ENCODE peak calls at places on chromosomes 13 and 19, in ten cellular contexts. G is stimulated activated CD8-positive, alpha-beta memory T cell treated with anti-CD3 and anti-CD28 coated beads, Interleukin-12 subunit alpha, Interleukin-12 subunit beta, amount 100 ng/mL, for 1 hour; D is body of pancreas; N is amniotic stem cell; L is skeletal muscle cell; E is T-cell; V is dorsolateral prefrontal cortex; B is activated naive CD4-positive, alpha-beta T cell treated with anti-CD3 and anti-CD28 coated beads for 36 hours; K is RWPE1; S is fibroblast of the aortic adventitia. H is an unnamed sample.

GRCh38 chr13:105465251-105465650 is 1070.2 kb downstream of the EFNB2 start:
- DNase-seq in G (no peak), D (no peak), N (no peak), L (no peak), E (no peak), V (no peak), B (no peak), K (peak), S (no peak), H (no peak)

GRCh38 chr13:21079761-21080730 is 18.7 kb upstream of the LATS2 start:
- DNase-seq in G (no peak), D (peak), N (peak), L (peak), E (no peak), V (no peak), B (no peak), K (peak), S (peak), H (no peak)

GRCh38 chr13:23778879-23779278 is 110.3 kb downstream of the MIPEP start:
- DNase-seq in G (no peak), D (no peak), N (no peak), L (peak), E (no peak), V (no peak), B (no peak), K (no peak), S (no peak), H (no peak)

GRCh38 chr13:28100149-28101121 is at the start of gene FLT3:
- DNase-seq in G (no peak), D (peak), N (no peak), L (no peak), E (peak), V (no peak), B (peak), K (peak), S (peak), H (peak)

GRCh38 chr19:28578786-28579505 is 634.0 kb downstream of the UQCRFS1 start:
- DNase-seq in G (no peak), D (no peak), N (no peak), L (no peak), E (no peak), V (no peak), B (no peak), K (no peak), S (no peak), H (no peak)

GRCh38 chr19:5559804-5560133 is 8.0 kb downstream of the TINCR start:
- DNase-seq in G (no peak), D (no peak), N (no peak), L (no peak), E (no peak), V (no peak), B (no peak), K (no peak), S (no peak), H (no peak)

GRCh38 chr13:26679945-26680516 is 80.6 kb downstream of the GPR12 start:
- DNase-seq in G (no peak), D (no peak), N (peak), L (peak), E (no peak), V (no peak), B (no peak), K (no peak), S (no peak), H (no peak)

GRCh38 chr19:51703655-51704515 is 10.8 kb downstream of the SPACA6 start:
- DNase-seq in G (peak), D (peak), N (peak), L (peak), E (peak), V (peak), B (peak), K (peak), S (peak), H (peak)

GRCh38 chr19:2488942-2489731 is 13.2 kb downstream of the GADD45B start:
- DNase-seq in G (no peak), D (peak), N (no peak), L (no peak), E (peak), V (no peak), B (no peak), K (no peak), S (no peak), H (no peak)

GRCh38 chr13:84097148-84097547 is 214.9 kb upstream of the SLITRK1 start:
- DNase-seq in G (no peak), D (no peak), N (no peak), L (no peak), E (no peak), V (no peak), B (no peak), K (no peak), S (no peak), H (no peak)

GRCh38 chr19:40689339-40690049 is 957 bp downstream of the NUMBL start:
- DNase-seq in G (no peak), D (peak), N (no peak), L (no peak), E (no peak), V (no peak), B (peak), K (no peak), S (peak), H (no peak)